ENCODE peak calls at places on chromosomes 13 and 19, in six cellular contexts. P, V, I, Z, M and C are unnamed samples.
A peak's percentile ranks its signal among the peaks of the same experiment; 100 is the strongest.

GRCh38 chr13:50370303-50370950 is 355.2 kb downstream of the KCNRG start:
- DNase-seq in P (no peak), V (no peak), I (no peak), Z (no peak), M (no peak), C (no peak)

GRCh38 chr19:58350001-58350801 is 3.1 kb downstream of the A1BG start:
- DNase-seq in P (no peak), V (no peak), I (no peak), Z (no peak), M (no peak), C (no peak)

GRCh38 chr19:4596033-4596904 is 36.8 kb upstream of the SEMA6B start:
- DNase-seq in P (no peak), V (no peak), I (no peak), Z (no peak), M (no peak), C (no peak)

GRCh38 chr13:50731400-50731799 is 112.1 kb downstream of the DLEU7 start:
- DNase-seq in P (no peak), V (peak; percentile 61), I (no peak), Z (no peak), M (peak; percentile 66), C (no peak)

GRCh38 chr13:110280996-110281688 is 25.8 kb downstream of the COL4A1 start:
- DNase-seq in P (no peak), V (no peak), I (no peak), Z (peak; percentile 62), M (no peak), C (no peak)

GRCh38 chr13:32086791-32087441 is 55.3 kb downstream of the FRY start:
- DNase-seq in P (no peak), V (no peak), I (no peak), Z (no peak), M (peak; percentile 13), C (no peak)

GRCh38 chr19:18708452-18709231 is 25.2 kb downstream of the CRTC1 start:
- DNase-seq in P (no peak), V (no peak), I (no peak), Z (peak; percentile 41), M (no peak), C (no peak)

GRCh38 chr13:57003682-57004081 is 137.0 kb upstream of the PRR20A start:
- DNase-seq in P (no peak), V (no peak), I (no peak), Z (no peak), M (no peak), C (no peak)

GRCh38 chr13:36282818-36283432 is 14.7 kb downstream of the CCDC169 start:
- DNase-seq in P (no peak), V (peak; percentile 35), I (no peak), Z (no peak), M (peak; percentile 58), C (no peak)

GRCh38 chr13:111184685-111185401 is 69.7 kb downstream of the ARHGEF7 start:
- DNase-seq in P (no peak), V (no peak), I (no peak), Z (no peak), M (no peak), C (no peak)

GRCh38 chr19:54160182-54160811 is 776 bp upstream of the LENG1 start:
- DNase-seq in P (no peak), V (peak; percentile 39), I (no peak), Z (no peak), M (peak; percentile 40), C (no peak)

GRCh38 chr13:108121406-108121805 is 93.9 kb downstream of the LIG4 start:
- DNase-seq in P (no peak), V (no peak), I (no peak), Z (no peak), M (no peak), C (no peak)

GRCh38 chr13:108915634-108916497 is 286.5 kb downstream of the MYO16 start:
- DNase-seq in P (peak; percentile 44), V (peak; percentile 95), I (peak; percentile 76), Z (peak; percentile 58), M (peak; percentile 79), C (peak; percentile 95)

GRCh38 chr19:40831502-40832430 is 18.5 kb downstream of the CYP2A6 start:
- DNase-seq in P (no peak), V (peak; percentile 99), I (no peak), Z (no peak), M (peak; percentile 99), C (no peak)

GRCh38 chr19:39970424-39970673 is 616 bp upstream of the PSMC4 start:
- DNase-seq in P (no peak), V (no peak), I (no peak), Z (no peak), M (no peak), C (no peak)

GRCh38 chr13:33174491-33174890 is 111.1 kb downstream of the STARD13 start:
- DNase-seq in P (no peak), V (no peak), I (no peak), Z (no peak), M (no peak), C (no peak)